ENCODE peak calls at places on chromosome 2, in four cellular contexts. P is cardiac muscle cell, M is GM10248, X is HL-60. Q is an unnamed sample.
A peak's percentile ranks its signal among the peaks of the same experiment; 100 is the strongest.

GRCh38 chr2:3493610-3493997 is 25.7 kb downstream of the ADI1 start:
- DNase-seq in P (peak; percentile 89), M (peak; percentile 13), X (no peak), Q (no peak)

GRCh38 chr2:72576459-72576858 is 249.4 kb downstream of the EXOC6B start:
- DNase-seq in P (peak; percentile 58), M (no peak), X (no peak), Q (no peak)

GRCh38 chr2:163465440-163465839 is 270.4 kb downstream of the FIGN start:
- DNase-seq in P (peak; percentile 2), M (no peak), X (no peak), Q (no peak)

GRCh38 chr2:66901344-66901743 is 466.4 kb downstream of the MEIS1 start:
- DNase-seq in P (no peak), M (no peak), X (no peak), Q (no peak)

GRCh38 chr2:240902615-240903041 is 3.5 kb upstream of the CROCC2 start:
- DNase-seq in P (no peak), M (no peak), X (no peak), Q (no peak)

GRCh38 chr2:120974950-120975349 is 239.3 kb downstream of the GLI2 start:
- DNase-seq in P (no peak), M (no peak), X (no peak), Q (no peak)

GRCh38 chr2:144364988-144365738 is 154.8 kb downstream of the ZEB2 start:
- DNase-seq in P (no peak), M (peak; percentile 60), X (no peak), Q (no peak)

GRCh38 chr2:134401081-134401497 is 147.2 kb downstream of the MGAT5 start:
- DNase-seq in P (peak; percentile 24), M (no peak), X (no peak), Q (no peak)

GRCh38 chr2:160612266-160612864 is 118.8 kb upstream of the RBMS1 start:
- DNase-seq in P (peak; percentile 36), M (no peak), X (no peak), Q (no peak)